ENCODE peak calls at places on chromosomes 16 and 17, in five cellular contexts. R is ovary; V is T-helper 9 cell; D is stimulated activated naive CD4-positive, alpha-beta T cell; O is BE2C. P is an unnamed sample.

GRCh38 chr17:4090898-4091297 is 51.9 kb downstream of the ZZEF1 start:
- DNase-seq in R (no peak), V (no peak), D (no peak), O (no peak), P (no peak)

GRCh38 chr17:43584666-43585102 is 38.5 kb upstream of the ETV4 start:
- DNase-seq in R (no peak), V (no peak), D (no peak), O (no peak), P (no peak)

GRCh38 chr17:31926100-31926729 is 10.6 kb upstream of the SUZ12 start:
- DNase-seq in R (no peak), V (no peak), D (no peak), O (no peak), P (no peak)

GRCh38 chr17:7830616-7831015 is 3.4 kb upstream of the KDM6B start:
- DNase-seq in R (no peak), V (no peak), D (no peak), O (no peak), P (no peak)

GRCh38 chr17:40490289-40490853 is 11.1 kb downstream of the TNS4 start:
- DNase-seq in R (peak), V (no peak), D (no peak), O (peak), P (no peak)

GRCh38 chr17:45228985-45229517 is 7.4 kb downstream of the FMNL1 start:
- DNase-seq in R (peak), V (peak), D (peak), O (no peak), P (peak)

GRCh38 chr17:10337976-10338375 is 34.8 kb downstream of the MYH13 start:
- DNase-seq in R (no peak), V (no peak), D (no peak), O (no peak), P (no peak)

GRCh38 chr16:54677551-54677950 is 253.1 kb upstream of the IRX5 start:
- DNase-seq in R (no peak), V (no peak), D (no peak), O (no peak), P (no peak)

GRCh38 chr17:2723505-2723996 is 12.0 kb upstream of the CLUH start:
- DNase-seq in R (no peak), V (no peak), D (no peak), O (peak), P (no peak)

GRCh38 chr17:37710344-37710886 is 34.4 kb downstream of the HNF1B start:
- DNase-seq in R (no peak), V (no peak), D (no peak), O (peak), P (no peak)

P was measured in activated effector memory CD4-positive, alpha-beta T cell treated with Interleukin-2 at 50 U/mL for 16 hours.